ENCODE peak calls at places on chromosomes 13 and 19, in seven cellular contexts. O is HCT116, T is SK-N-SH, H is K562, B is H1, I is HepG2, C is GM12878. U is an unnamed sample.

GRCh38 chr19:34317311-34317927 is 47.6 kb upstream of the GPI start:
- DNase-seq in O (no peak), T (no peak), H (peak), B (no peak), I (no peak), C (no peak), U (no peak)

GRCh38 chr19:13366529-13367143 is 139.6 kb downstream of the CACNA1A start:
- DNase-seq in O (peak), T (peak), H (peak), B (peak), I (no peak), C (no peak), U (peak)

GRCh38 chr13:100789481-100789880 is 114.9 kb upstream of the TMTC4 start:
- DNase-seq in O (no peak), T (no peak), H (no peak), B (no peak), I (peak), C (no peak), U (no peak)

GRCh38 chr19:17321655-17322489 is 12.5 kb downstream of the DDA1 start:
- DNase-seq in O (no peak), T (no peak), H (no peak), B (no peak), I (no peak), C (no peak), U (no peak)

GRCh38 chr13:27573265-27573664 is 47.1 kb downstream of the LNX2 start:
- DNase-seq in O (no peak), T (no peak), H (no peak), B (no peak), I (peak), C (no peak), U (no peak)

GRCh38 chr13:109666656-109667448 is 119.5 kb downstream of the IRS2 start:
- DNase-seq in O (no peak), T (peak), H (no peak), B (no peak), I (no peak), C (no peak), U (no peak)

GRCh38 chr19:19388568-19389555 is 16.6 kb upstream of the GATAD2A start:
- DNase-seq in O (no peak), T (no peak), H (no peak), B (no peak), I (peak), C (no peak), U (no peak)

GRCh38 chr13:107835339-107836018 is 379.9 kb downstream of the LIG4 start:
- DNase-seq in O (no peak), T (no peak), H (no peak), B (no peak), I (no peak), C (no peak), U (peak)

GRCh38 chr13:35474551-35474950 is 1.9 kb downstream of the MAB21L1 start:
- DNase-seq in O (no peak), T (no peak), H (no peak), B (no peak), I (no peak), C (no peak), U (no peak)

GRCh38 chr13:65336916-65337315 is 1893.2 kb downstream of the PCDH9 start:
- DNase-seq in O (no peak), T (no peak), H (no peak), B (no peak), I (no peak), C (no peak), U (no peak)

GRCh38 chr19:19860756-19861390 is 4.8 kb upstream of the ZNF253 start:
- DNase-seq in O (no peak), T (peak), H (peak), B (peak), I (no peak), C (no peak), U (no peak)

GRCh38 chr19:344625-345319 is at the start of gene MIER2:
- DNase-seq in O (peak), T (peak), H (peak), B (peak), I (peak), C (peak), U (peak)

GRCh38 chr19:19552811-19553210 is 14.7 kb downstream of the CILP2 start:
- DNase-seq in O (no peak), T (peak), H (peak), B (no peak), I (no peak), C (no peak), U (peak)

GRCh38 chr13:46679369-46680180 is 117.4 kb downstream of the ESD start:
- DNase-seq in O (no peak), T (peak), H (no peak), B (no peak), I (peak), C (peak), U (no peak)

GRCh38 chr13:95067303-95067702 is 233.9 kb downstream of the ABCC4 start:
- DNase-seq in O (no peak), T (no peak), H (no peak), B (no peak), I (no peak), C (no peak), U (no peak)

GRCh38 chr13:113734099-113734825 is 24.8 kb upstream of the TMEM255B start:
- DNase-seq in O (no peak), T (no peak), H (no peak), B (no peak), I (no peak), C (no peak), U (no peak)

GRCh38 chr19:39554701-39555311 is 14.8 kb upstream of the EID2 start:
- DNase-seq in O (no peak), T (no peak), H (no peak), B (no peak), I (no peak), C (no peak), U (no peak)

GRCh38 chr19:39553082-39553652 is 13.2 kb upstream of the EID2 start:
- DNase-seq in O (no peak), T (no peak), H (no peak), B (no peak), I (no peak), C (no peak), U (no peak)

GRCh38 chr19:39558623-39559117 is 18.7 kb upstream of the EID2 start:
- DNase-seq in O (no peak), T (no peak), H (no peak), B (no peak), I (no peak), C (no peak), U (no peak)

GRCh38 chr19:39555883-39556282 is 15.9 kb upstream of the EID2 start:
- DNase-seq in O (no peak), T (no peak), H (no peak), B (no peak), I (no peak), C (no peak), U (no peak)

DNA sequence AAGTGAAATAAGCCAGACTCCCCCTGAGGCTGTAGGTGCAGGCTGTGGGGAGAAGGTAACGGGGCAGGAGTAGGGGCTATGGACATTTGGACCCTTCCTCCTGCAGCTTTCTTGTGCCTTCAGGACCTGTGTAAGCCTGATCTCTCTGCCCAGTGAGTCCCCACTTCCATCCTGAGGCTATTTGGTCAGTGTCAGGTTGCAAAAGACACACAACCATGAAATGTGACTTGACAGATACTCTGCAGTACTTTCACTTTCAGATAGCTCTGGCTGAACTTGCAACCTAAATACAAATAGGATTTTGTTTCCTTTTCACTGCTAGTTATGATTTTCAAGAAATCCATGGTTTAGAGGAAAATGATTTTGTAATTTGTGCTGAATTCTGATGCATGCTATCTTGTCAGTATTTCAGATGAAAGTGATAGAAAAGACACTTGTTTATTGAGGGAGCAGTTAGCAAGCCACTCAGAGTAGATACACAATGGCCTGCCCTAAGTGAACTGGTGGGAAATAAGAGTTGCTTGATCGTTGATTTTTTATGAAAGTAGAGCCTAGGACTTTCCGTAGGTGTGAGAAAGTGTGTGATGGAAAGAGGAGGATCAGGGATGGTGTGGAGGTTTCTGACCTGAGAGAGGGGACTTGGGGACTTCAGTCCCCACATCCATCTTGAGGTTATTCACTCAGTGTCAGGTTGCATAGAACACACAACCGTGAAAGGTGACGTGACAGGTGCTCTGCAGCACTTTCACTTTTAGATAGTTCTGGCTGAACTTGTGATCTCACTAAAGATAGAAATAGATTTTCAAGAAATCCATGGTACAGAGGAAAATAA is 18.0 kb upstream of the EID2 start:
- DNase-seq in O (no peak), T (no peak), H (no peak), B (no peak), I (peak), C (peak), U (peak)
- TF ChIP-seq JUND in O (no peak), T (no peak), H (no peak), B (no peak), I (no peak), C (no peak), U (no peak)

DNA sequence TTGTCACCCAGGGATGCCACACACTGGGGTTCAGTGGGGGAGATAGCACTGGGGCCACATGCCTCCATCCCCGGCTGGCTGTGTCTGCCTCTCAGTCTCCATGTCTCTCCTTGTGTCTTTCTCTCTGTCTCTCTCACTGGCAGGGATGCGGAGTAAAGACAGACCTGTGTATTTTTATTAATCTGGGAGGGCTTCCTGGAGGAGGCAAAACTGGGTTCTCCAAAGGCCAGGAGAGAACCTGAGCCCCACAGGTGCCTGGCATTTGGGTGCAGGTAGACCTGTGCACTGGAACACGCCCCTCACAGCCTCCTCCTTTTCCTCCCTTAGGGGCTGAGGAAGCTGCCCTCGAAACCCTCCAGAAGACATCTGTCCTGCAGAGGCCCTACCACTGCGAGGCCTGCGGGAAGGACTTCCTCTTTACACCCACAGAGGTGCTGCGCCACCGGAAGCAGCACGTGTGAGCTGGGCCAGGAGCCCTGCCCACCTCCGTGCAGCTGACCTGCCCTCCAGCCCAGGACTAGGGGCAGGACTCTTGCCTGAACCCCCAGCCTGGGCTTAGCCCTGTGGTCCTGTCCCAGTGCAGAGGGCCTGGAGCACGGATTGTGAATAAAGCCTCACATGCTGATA is 32.7 kb downstream of the DHX34 start:
- DNase-seq in O (no peak), T (no peak), H (no peak), B (no peak), I (no peak), C (no peak), U (no peak)
- TF ChIP-seq JUND in O (no peak), T (no peak), H (no peak), B (no peak), I (no peak), C (no peak), U (no peak)

GRCh38 chr13:58946274-58946673 is 1217.5 kb downstream of the DIAPH3 start:
- DNase-seq in O (no peak), T (no peak), H (no peak), B (no peak), I (no peak), C (no peak), U (no peak)
- TF ChIP-seq JUND in O (no peak), T (no peak), H (no peak), B (no peak), I (no peak), C (no peak), U (no peak)

GRCh38 chr19:15288146-15288963 is 44.0 kb downstream of the BRD4 start:
- DNase-seq in O (no peak), T (peak), H (no peak), B (no peak), I (no peak), C (no peak), U (no peak)
- TF ChIP-seq JUND in O (no peak), T (no peak), H (no peak), B (no peak), I (no peak), C (no peak), U (no peak)

DNA sequence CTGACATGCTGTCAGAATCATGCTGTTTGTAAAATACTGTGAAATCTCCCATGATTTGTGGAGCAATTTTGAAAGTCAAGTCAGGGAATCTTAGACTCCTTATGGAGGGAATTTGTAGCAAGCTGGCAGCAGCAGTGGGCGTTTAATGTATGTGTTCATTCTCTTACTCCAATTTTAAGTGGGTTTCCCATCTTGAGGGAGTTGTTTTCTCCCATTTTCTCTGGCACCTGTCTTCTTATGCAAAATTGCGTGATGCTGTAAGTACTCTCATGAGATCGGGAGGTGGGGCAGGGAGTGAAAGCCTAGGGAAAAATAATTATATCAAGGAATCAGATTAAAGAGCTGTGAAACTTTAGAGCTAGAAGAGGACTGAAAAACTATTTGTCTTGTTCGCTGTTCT is 16.0 kb upstream of the GTF2F2 start:
- DNase-seq in O (no peak), T (no peak), H (no peak), B (no peak), I (no peak), C (no peak), U (no peak)
- TF ChIP-seq JUND in O (no peak), T (no peak), H (no peak), B (no peak), I (no peak), C (no peak), U (no peak)

DNA sequence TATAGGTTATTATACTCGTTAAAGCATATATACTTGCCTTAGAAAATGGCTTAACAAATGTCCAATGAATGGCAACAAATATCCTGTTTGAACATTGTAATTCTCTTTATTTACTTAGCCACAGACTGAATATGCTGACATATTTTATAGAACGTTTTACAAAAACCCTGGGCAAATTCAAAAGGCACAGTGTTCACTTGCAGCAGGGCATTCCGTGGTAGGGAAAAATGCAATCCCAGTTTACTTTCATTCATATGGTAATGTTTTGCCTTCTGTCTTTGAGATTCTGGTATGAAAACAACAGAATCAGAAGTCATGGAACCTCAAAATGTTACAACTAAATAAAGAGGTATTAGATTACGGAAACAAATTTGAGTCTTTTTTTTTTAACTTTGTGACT is 56.2 kb upstream of the MYCBP2 start:
- DNase-seq in O (no peak), T (no peak), H (no peak), B (no peak), I (no peak), C (no peak), U (no peak)
- TF ChIP-seq JUND in O (no peak), T (no peak), H (no peak), B (no peak), I (no peak), C (no peak), U (no peak)